ENCODE peak calls at places on chromosome 1, in ten cellular contexts. C is tibial artery, V is breast epithelium, U is stomach, N is colonic mucosa, X is thoracic aorta, Q is H9, E is K562, R is cardiac muscle cell, D is fibroblast of lung. I is an unnamed sample.
A peak's percentile ranks its signal among the peaks of the same experiment; 100 is the strongest.

GRCh38 chr1:99429754-99430153 is 165.5 kb downstream of the PLPPR4 start:
- DNase-seq in C (no peak), V (no peak), U (no peak), N (no peak), X (no peak), Q (no peak), E (no peak), R (no peak), D (no peak), I (no peak)

GRCh38 chr1:38173157-38173831 is 126.7 kb upstream of the POU3F1 start:
- DNase-seq in C (no peak), V (no peak), U (no peak), N (no peak), X (no peak), Q (no peak), E (no peak), R (no peak), D (no peak), I (no peak)

GRCh38 chr1:100706861-100707260 is 12.7 kb upstream of the VCAM1 start:
- DNase-seq in C (no peak), V (no peak), U (no peak), N (no peak), X (no peak), Q (no peak), E (no peak), R (no peak), D (no peak), I (no peak)

GRCh38 chr1:159040206-159040605 is 30.5 kb downstream of the IFI16 start:
- DNase-seq in C (no peak), V (no peak), U (no peak), N (no peak), X (no peak), Q (no peak), E (no peak), R (peak; percentile 34), D (peak; percentile 88), I (no peak)

GRCh38 chr1:109357673-109358072 is 40.0 kb downstream of the SORT1 start:
- DNase-seq in C (no peak), V (no peak), U (no peak), N (no peak), X (no peak), Q (no peak), E (no peak), R (peak; percentile 44), D (no peak), I (no peak)

GRCh38 chr1:21295059-21295401 is 4.8 kb upstream of the ECE1 start:
- DNase-seq in C (no peak), V (no peak), U (no peak), N (no peak), X (no peak), Q (no peak), E (no peak), R (peak; percentile 29), D (peak; percentile 74), I (no peak)

GRCh38 chr1:29417558-29417858 is 181.2 kb downstream of the PTPRU start:
- DNase-seq in C (no peak), V (no peak), U (no peak), N (no peak), X (no peak), Q (no peak), E (no peak), R (no peak), D (no peak), I (no peak)

GRCh38 chr1:36988311-36988710 is 46.0 kb downstream of the GRIK3 start:
- DNase-seq in C (no peak), V (no peak), U (no peak), N (no peak), X (no peak), Q (no peak), E (no peak), R (no peak), D (no peak), I (no peak)

GRCh38 chr1:204728456-204728855 is 42.9 kb upstream of the LRRN2 start:
- DNase-seq in C (no peak), V (no peak), U (no peak), N (peak; percentile 3), X (no peak), Q (no peak), E (no peak), R (no peak), D (no peak), I (no peak)

GRCh38 chr1:222750651-222751050 is 13.6 kb downstream of the FAM177B start:
- DNase-seq in C (no peak), V (no peak), U (no peak), N (no peak), X (no peak), Q (no peak), E (no peak), R (no peak), D (no peak), I (no peak)

GRCh38 chr1:209375097-209375496 is 208.4 kb upstream of the CAMK1G start:
- DNase-seq in C (no peak), V (no peak), U (no peak), N (no peak), X (no peak), Q (no peak), E (no peak), R (no peak), D (no peak), I (no peak)

GRCh38 chr1:42950146-42950480 is 8.6 kb downstream of the SLC2A1 start:
- DNase-seq in C (no peak), V (no peak), U (no peak), N (no peak), X (no peak), Q (no peak), E (no peak), R (peak; percentile 23), D (peak; percentile 95), I (no peak)

GRCh38 chr1:24027838-24028468 is 47.8 kb upstream of the SRSF10 start:
- DNase-seq in C (no peak), V (no peak), U (no peak), N (no peak), X (no peak), Q (no peak), E (no peak), R (peak; percentile 81), D (peak; percentile 52), I (no peak)

GRCh38 chr1:15947382-15948090 is 28.4 kb downstream of the ZBTB17 start:
- DNase-seq in C (no peak), V (no peak), U (no peak), N (no peak), X (no peak), Q (no peak), E (no peak), R (no peak), D (no peak), I (no peak)

GRCh38 chr1:244050835-244051444 is at the start of gene ZBTB18:
- DNase-seq in C (no peak), V (no peak), U (no peak), N (no peak), X (no peak), Q (no peak), E (no peak), R (peak; percentile 42), D (peak; percentile 79), I (peak; percentile 31)

GRCh38 chr1:244049969-244050834 is 881 bp upstream of the ZBTB18 start:
- DNase-seq in C (no peak), V (no peak), U (no peak), N (peak; percentile 45), X (no peak), Q (no peak), E (no peak), R (no peak), D (no peak), I (no peak)

GRCh38 chr1:244053831-244054230 is 2.7 kb downstream of the ZBTB18 start:
- DNase-seq in C (no peak), V (no peak), U (no peak), N (no peak), X (no peak), Q (no peak), E (no peak), R (no peak), D (no peak), I (no peak)

GRCh38 chr1:244052728-244053312 is 1.7 kb downstream of the ZBTB18 start:
- DNase-seq in C (no peak), V (no peak), U (no peak), N (no peak), X (no peak), Q (no peak), E (no peak), R (no peak), D (no peak), I (no peak)

GRCh38 chr1:244052011-244052727 is 1.1 kb downstream of the ZBTB18 start:
- DNase-seq in C (no peak), V (no peak), U (no peak), N (no peak), X (no peak), Q (no peak), E (no peak), R (no peak), D (peak; percentile 39), I (no peak)
- H3K27ac ChIP-seq in C (peak overlapping the region; percentile 70), V (peak overlapping the region; percentile 52), U (no peak overlapping the region), N (peak overlapping the region; percentile 28), X (no peak overlapping the region), Q (no peak overlapping the region), E (no peak overlapping the region), R (no peak overlapping the region), D (no peak overlapping the region), I (no peak overlapping the region)

DNA sequence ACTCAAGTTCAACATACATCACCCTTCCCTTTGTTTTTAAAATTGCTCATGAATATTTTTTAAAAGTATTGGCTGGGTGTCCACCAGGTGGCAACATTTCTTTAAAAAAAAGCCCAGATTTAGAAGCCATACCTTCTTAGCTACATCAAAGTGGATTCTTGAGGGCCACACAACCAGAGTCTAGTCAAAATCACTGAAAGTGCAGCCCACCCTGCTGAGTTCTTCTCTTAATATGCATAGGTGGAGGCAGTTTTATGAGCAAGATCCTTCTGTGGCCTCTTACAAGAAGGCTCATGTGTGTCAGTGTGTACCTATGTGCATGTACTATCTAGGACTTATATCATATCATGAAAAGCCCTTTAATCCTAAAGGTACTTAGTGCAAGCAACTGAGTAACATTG is 16.9 kb upstream of the GNG12 start:
- DNase-seq in C (no peak), V (no peak), U (no peak), N (no peak), X (no peak), Q (no peak), E (peak; percentile 15), R (peak; percentile 66), D (peak; percentile 63), I (no peak)
- TF ChIP-seq CTCF in C (peak; percentile 62), V (peak; percentile 43), U (peak; percentile 42), N (peak; percentile 33), X (peak; percentile 46), Q (peak; percentile 66), E (peak; percentile 41), R (peak; percentile 49), D (peak; percentile 48), I (peak; percentile 48)

DNA sequence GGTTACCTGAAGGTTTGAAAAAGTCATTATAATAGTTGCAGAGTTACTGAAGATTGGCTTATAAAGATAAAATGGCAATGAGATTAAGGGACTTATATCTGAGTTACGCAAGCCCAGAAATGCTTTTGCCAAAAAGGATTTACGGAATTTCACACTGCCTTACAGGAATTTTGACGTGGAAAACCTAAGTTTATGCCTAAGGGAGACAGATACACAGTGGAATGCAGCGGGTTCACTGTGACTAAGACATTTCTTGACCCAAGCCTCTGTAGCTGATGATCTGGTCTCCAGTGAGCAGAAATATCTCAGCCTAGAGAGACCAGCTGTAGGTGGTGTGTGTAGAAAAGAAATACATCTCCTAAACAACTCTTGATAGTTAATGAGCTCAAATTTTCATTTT is 10.1 kb upstream of the EXO1 start:
- DNase-seq in C (no peak), V (no peak), U (no peak), N (no peak), X (no peak), Q (no peak), E (no peak), R (peak; percentile 72), D (peak; percentile 95), I (no peak)
- H3K27ac ChIP-seq in C (no peak overlapping the region), V (no peak overlapping the region), U (no peak overlapping the region), N (no peak overlapping the region), X (no peak overlapping the region), Q (no peak overlapping the region), E (no peak overlapping the region), R (no peak overlapping the region), D (peak overlapping the region; percentile 61), I (no peak overlapping the region)

GRCh38 chr1:27599605-27600499 is 4.1 kb downstream of the AHDC1 start:
- DNase-seq in C (no peak), V (no peak), U (no peak), N (no peak), X (no peak), Q (peak; percentile 66), E (peak; percentile 54), R (no peak), D (no peak), I (no peak)
- TF ChIP-seq CTCF in C (no peak), V (no peak), U (no peak), N (no peak), X (no peak), Q (peak; percentile 41), E (peak; percentile 6), R (no peak), D (no peak), I (no peak)

I was measured in pancreas.